ENCODE peak calls at places on chromosomes 7 and 10, in five cellular contexts. One of them, this sample, is unnamed.
A peak's percentile ranks its signal among the peaks of the same experiment; 100 is the strongest.

GRCh38 chr7:122521767-122522166 is 177.2 kb downstream of the RNF133 start:
- DNase-seq in activated CD4-positive, CD25-positive, alpha-beta regulatory T cell: no peak
- DNase-seq in lower lobe of right lung: no peak
- DNase-seq in PC-3: no peak
- DNase-seq in HTR-8/SVneo: no peak
- DNase-seq in this sample: no peak

GRCh38 chr7:119935418-119936025 is 337.5 kb upstream of the KCND2 start:
- DNase-seq in activated CD4-positive, CD25-positive, alpha-beta regulatory T cell: no peak
- DNase-seq in HTR-8/SVneo: peak; percentile 1
- DNase-seq in lower lobe of right lung: no peak
- DNase-seq in PC-3: peak; percentile 60
- DNase-seq in this sample: no peak

GRCh38 chr7:20165146-20165510 is 52.1 kb downstream of the MACC1 start:
- DNase-seq in activated CD4-positive, CD25-positive, alpha-beta regulatory T cell: no peak
- DNase-seq in lower lobe of right lung: no peak
- DNase-seq in PC-3: no peak
- DNase-seq in HTR-8/SVneo: no peak
- DNase-seq in this sample: no peak

GRCh38 chr7:105665684-105666083 is 84.4 kb upstream of the EFCAB10 start:
- DNase-seq in HTR-8/SVneo: no peak
- DNase-seq in PC-3: no peak
- DNase-seq in activated CD4-positive, CD25-positive, alpha-beta regulatory T cell: no peak
- DNase-seq in lower lobe of right lung: no peak
- DNase-seq in this sample: no peak

GRCh38 chr10:79346012-79346340 is 1.3 kb upstream of the PPIF start:
- DNase-seq in lower lobe of right lung: no peak
- DNase-seq in activated CD4-positive, CD25-positive, alpha-beta regulatory T cell: no peak
- DNase-seq in HTR-8/SVneo: no peak
- DNase-seq in PC-3: no peak
- DNase-seq in this sample: no peak

GRCh38 chr10:126734957-126735356 is 64.5 kb upstream of the C10orf90 start:
- DNase-seq in lower lobe of right lung: no peak
- DNase-seq in PC-3: no peak
- DNase-seq in HTR-8/SVneo: no peak
- DNase-seq in activated CD4-positive, CD25-positive, alpha-beta regulatory T cell: no peak
- DNase-seq in this sample: no peak

GRCh38 chr7:134527979-134528371 is 608 bp downstream of the AKR1B10 start:
- DNase-seq in activated CD4-positive, CD25-positive, alpha-beta regulatory T cell: no peak
- DNase-seq in PC-3: peak; percentile 56
- DNase-seq in lower lobe of right lung: no peak
- DNase-seq in HTR-8/SVneo: no peak
- DNase-seq in this sample: no peak

GRCh38 chr10:80187465-80188409 is 17.6 kb downstream of the ANXA11 start:
- DNase-seq in HTR-8/SVneo: no peak
- DNase-seq in lower lobe of right lung: peak; percentile 72
- DNase-seq in activated CD4-positive, CD25-positive, alpha-beta regulatory T cell: no peak
- DNase-seq in PC-3: peak; percentile 47
- DNase-seq in this sample: peak; percentile 62